ENCODE peak calls at places on chromosome X, in five cellular contexts. W is body of pancreas, O is uterus, L is activated T-helper 1 cell treated with Interleukin-2 at 50 U/mL for 16 hours, P is activated T-cell treated with anti-CD3 and anti-CD28 coated beads for 48 hours. F is an unnamed sample.

GRCh38 chrX:153554519-153555167 is 37.2 kb downstream of the ATP2B3 start:
- DNase-seq in W (peak), O (peak), L (peak), P (peak), F (peak)

GRCh38 chrX:86171366-86171765 is 23.1 kb downstream of the DACH2 start:
- DNase-seq in W (peak), O (no peak), L (no peak), P (no peak), F (no peak)

GRCh38 chrX:130718137-130718536 is 184.9 kb downstream of the ENOX2 start:
- DNase-seq in W (no peak), O (no peak), L (no peak), P (no peak), F (no peak)

GRCh38 chrX:19794690-19795089 is 92.7 kb downstream of the SH3KBP1 start:
- DNase-seq in W (no peak), O (no peak), L (no peak), P (no peak), F (no peak)

GRCh38 chrX:29397506-29397905 is 810.3 kb downstream of the IL1RAPL1 start:
- DNase-seq in W (no peak), O (no peak), L (no peak), P (no peak), F (no peak)

GRCh38 chrX:13029341-13029740 is 15.1 kb downstream of the FAM9C start:
- DNase-seq in W (peak), O (peak), L (no peak), P (no peak), F (no peak)

GRCh38 chrX:1468250-1468772 is 15.6 kb upstream of the ASMTL start:
- DNase-seq in W (no peak), O (no peak), L (peak), P (peak), F (peak)

GRCh38 chrX:97398030-97398551 is 514.4 kb downstream of the RPA4 start:
- DNase-seq in W (no peak), O (no peak), L (no peak), P (no peak), F (no peak)

GRCh38 chrX:153460826-153461225 is 9.6 kb downstream of the HAUS7 start:
- DNase-seq in W (peak), O (no peak), L (peak), P (peak), F (peak)

GRCh38 chrX:17788439-17788838 is 51.1 kb downstream of the SCML1 start:
- DNase-seq in W (peak), O (peak), L (peak), P (peak), F (peak)

GRCh38 chrX:8960809-8961413 is 73.0 kb downstream of the FAM9B start:
- DNase-seq in W (no peak), O (no peak), L (no peak), P (no peak), F (no peak)

GRCh38 chrX:118666521-118666920 is 60.9 kb upstream of the IL13RA1 start:
- DNase-seq in W (no peak), O (no peak), L (no peak), P (no peak), F (no peak)

GRCh38 chrX:114717921-114718320 is 134.0 kb downstream of the HTR2C start:
- DNase-seq in W (no peak), O (no peak), L (no peak), P (no peak), F (no peak)

GRCh38 chrX:47456080-47456479 is 26.9 kb downstream of the ZNF41 start:
- DNase-seq in W (no peak), O (no peak), L (no peak), P (no peak), F (no peak)

GRCh38 chrX:135435139-135435922 is 13.6 kb downstream of the SMIM10L2A start:
- DNase-seq in W (no peak), O (no peak), L (no peak), P (no peak), F (no peak)

GRCh38 chrX:15679246-15679645 is 14.6 kb upstream of the CLTRN start:
- DNase-seq in W (peak), O (no peak), L (no peak), P (no peak), F (no peak)

F was measured in stimulated activated CD4-positive, alpha-beta T cell treated with anti-CD3 and anti-CD28 coated beads, Interleukin-12 subunit alpha, Interleukin-12 subunit beta, amount 100 ng/mL, for 48 hours.